ENCODE peak calls at places on chromosomes 6 and 20, in five cellular contexts. One of them, this sample, is unnamed.

GRCh38 chr20:41978875-41979274 is 360.7 kb upstream of the CHD6 start:
- DNase-seq in gastrocnemius medialis: no peak
- DNase-seq in AG04450: no peak
- DNase-seq in GM23338: no peak
- DNase-seq in neural progenitor cell: no peak
- DNase-seq in this sample: no peak

GRCh38 chr6:52603000-52603795 is 26.3 kb upstream of the TRAM2 start:
- DNase-seq in gastrocnemius medialis: no peak
- DNase-seq in neural progenitor cell: no peak
- DNase-seq in GM23338: no peak
- DNase-seq in AG04450: no peak
- DNase-seq in this sample: no peak

GRCh38 chr6:150527100-150527499 is 72.6 kb upstream of the PLEKHG1 start:
- DNase-seq in neural progenitor cell: no peak
- DNase-seq in gastrocnemius medialis: no peak
- DNase-seq in AG04450: no peak
- DNase-seq in GM23338: no peak
- DNase-seq in this sample: no peak

GRCh38 chr20:52191132-52191435 is 495 bp downstream of the ZFP64 start:
- DNase-seq in AG04450: no peak
- DNase-seq in gastrocnemius medialis: no peak
- DNase-seq in neural progenitor cell: no peak
- DNase-seq in GM23338: peak; percentile 63
- DNase-seq in this sample: no peak

GRCh38 chr6:170096191-170096802 is 194.6 kb downstream of the DLL1 start:
- DNase-seq in GM23338: no peak
- DNase-seq in neural progenitor cell: peak; percentile 44
- DNase-seq in gastrocnemius medialis: peak; percentile 7
- DNase-seq in AG04450: no peak
- DNase-seq in this sample: no peak

GRCh38 chr20:37395411-37395800 is 49.5 kb downstream of the SRC start:
- DNase-seq in GM23338: no peak
- DNase-seq in AG04450: no peak
- DNase-seq in neural progenitor cell: no peak
- DNase-seq in gastrocnemius medialis: no peak
- DNase-seq in this sample: no peak

GRCh38 chr20:38874460-38875169 is 51.6 kb upstream of the FAM83D start:
- DNase-seq in neural progenitor cell: no peak
- DNase-seq in AG04450: no peak
- DNase-seq in gastrocnemius medialis: no peak
- DNase-seq in GM23338: no peak
- DNase-seq in this sample: no peak

GRCh38 chr20:20926222-20926905 is 179.8 kb downstream of the LINC00237 start:
- DNase-seq in neural progenitor cell: peak; percentile 25
- DNase-seq in GM23338: peak; percentile 19
- DNase-seq in AG04450: no peak
- DNase-seq in gastrocnemius medialis: no peak
- DNase-seq in this sample: no peak

GRCh38 chr20:53138454-53139291 is 166.5 kb downstream of the TSHZ2 start:
- DNase-seq in neural progenitor cell: no peak
- DNase-seq in GM23338: no peak
- DNase-seq in AG04450: no peak
- DNase-seq in gastrocnemius medialis: no peak
- DNase-seq in this sample: no peak

GRCh38 chr6:92753956-92754355 is 665.4 kb downstream of the EPHA7 start:
- DNase-seq in gastrocnemius medialis: no peak
- DNase-seq in neural progenitor cell: no peak
- DNase-seq in AG04450: no peak
- DNase-seq in GM23338: no peak
- DNase-seq in this sample: no peak

GRCh38 chr6:92759195-92759594 is 660.2 kb downstream of the EPHA7 start:
- DNase-seq in neural progenitor cell: no peak
- DNase-seq in gastrocnemius medialis: no peak
- DNase-seq in GM23338: no peak
- DNase-seq in AG04450: no peak
- DNase-seq in this sample: no peak

GRCh38 chr6:92757926-92758325 is 661.4 kb downstream of the EPHA7 start:
- DNase-seq in AG04450: no peak
- DNase-seq in neural progenitor cell: no peak
- DNase-seq in gastrocnemius medialis: no peak
- DNase-seq in GM23338: no peak
- DNase-seq in this sample: no peak

GRCh38 chr6:92752114-92752513 is 667.2 kb downstream of the EPHA7 start:
- DNase-seq in GM23338: no peak
- DNase-seq in neural progenitor cell: no peak
- DNase-seq in AG04450: no peak
- DNase-seq in gastrocnemius medialis: no peak
- DNase-seq in this sample: no peak

GRCh38 chr6:92756912-92757311 is 662.4 kb downstream of the EPHA7 start:
- DNase-seq in AG04450: no peak
- DNase-seq in GM23338: no peak
- DNase-seq in gastrocnemius medialis: no peak
- DNase-seq in neural progenitor cell: no peak
- DNase-seq in this sample: no peak
- H3K4me3 ChIP-seq in AG04450: no peak overlapping the region
- H3K4me3 ChIP-seq in GM23338: no peak overlapping the region
- H3K4me3 ChIP-seq in gastrocnemius medialis: no peak overlapping the region
- H3K4me3 ChIP-seq in neural progenitor cell: no peak overlapping the region
- H3K4me3 ChIP-seq in this sample: no peak overlapping the region

DNA sequence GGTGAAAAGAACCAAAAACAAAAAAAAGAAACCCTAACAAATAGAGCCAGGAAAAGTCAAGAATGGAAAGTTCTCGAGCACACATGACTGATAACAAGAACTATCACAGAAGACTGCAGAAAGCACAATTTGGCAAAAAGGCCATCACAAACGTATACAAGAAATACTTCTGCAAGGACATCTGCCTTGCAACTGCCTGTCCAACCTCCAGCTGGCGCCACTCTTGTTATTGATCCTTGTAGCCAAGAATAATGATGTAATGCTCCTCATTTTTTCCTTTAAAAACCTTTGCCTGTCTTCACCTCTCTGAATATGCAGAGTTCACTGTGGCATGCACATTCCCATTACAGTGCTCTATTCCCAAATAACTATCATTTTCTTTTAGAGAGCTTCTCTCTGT is 87.9 kb upstream of the BMP5 start:
- DNase-seq in GM23338: peak; percentile 53
- DNase-seq in gastrocnemius medialis: no peak
- DNase-seq in AG04450: no peak
- DNase-seq in neural progenitor cell: no peak
- DNase-seq in this sample: no peak
- TF ChIP-seq CTCF in GM23338: peak; percentile 73
- TF ChIP-seq CTCF in gastrocnemius medialis: no peak
- TF ChIP-seq CTCF in AG04450: peak; percentile 35
- TF ChIP-seq CTCF in neural progenitor cell: peak; percentile 45
- TF ChIP-seq CTCF in this sample: peak; percentile 37

DNA sequence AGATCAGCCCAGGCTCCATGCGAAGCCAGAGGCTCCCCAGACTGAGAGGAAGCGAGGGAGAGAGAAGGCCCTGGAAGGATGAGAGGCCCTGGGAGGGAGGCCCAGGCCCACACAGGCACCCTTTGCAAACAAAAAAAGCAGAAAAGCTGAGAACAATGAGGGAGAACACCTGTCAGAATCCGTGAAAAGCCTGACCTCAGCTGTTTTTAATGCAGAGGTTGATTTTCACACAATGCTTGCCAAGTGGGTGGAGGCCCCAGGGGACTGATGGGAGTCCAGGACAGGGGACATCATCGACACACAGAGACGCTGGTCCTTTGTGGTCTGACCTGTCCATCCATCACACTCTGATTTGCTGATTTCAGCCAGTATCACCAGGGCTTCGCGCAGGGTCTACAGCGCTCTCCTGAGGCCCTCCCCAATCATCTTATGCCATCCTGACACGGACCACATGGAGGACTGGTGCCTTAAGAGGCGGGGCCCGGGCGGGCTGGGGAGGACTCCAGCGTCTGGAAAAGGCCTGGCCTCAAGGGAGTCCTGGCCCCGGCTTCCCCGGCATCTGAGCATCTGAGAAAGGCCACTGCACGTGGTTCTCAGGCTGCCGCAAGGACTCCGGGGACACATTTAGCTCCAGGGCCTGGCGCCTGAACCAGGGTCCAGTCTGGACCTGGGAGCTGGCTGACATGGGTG is 21.5 kb downstream of the BHLHE23 start:
- DNase-seq in gastrocnemius medialis: no peak
- DNase-seq in neural progenitor cell: no peak
- DNase-seq in GM23338: no peak
- DNase-seq in AG04450: no peak
- DNase-seq in this sample: no peak
- H3K27me3 ChIP-seq in gastrocnemius medialis: peaks cover 58% of the 10 kb centered on the region
- H3K27me3 ChIP-seq in neural progenitor cell: peaks cover 4% of the 10 kb centered on the region
- H3K27me3 ChIP-seq in GM23338: no peaks in the 10 kb centered on the region
- H3K27me3 ChIP-seq in AG04450: peaks cover 30% of the 10 kb centered on the region
- H3K27me3 ChIP-seq in this sample: peaks cover 24% of the 10 kb centered on the region

GRCh38 chr6:160931378-160932343 is 59.9 kb upstream of the MAP3K4 start:
- DNase-seq in GM23338: peak; percentile 54
- DNase-seq in AG04450: no peak
- DNase-seq in neural progenitor cell: peak; percentile 14
- DNase-seq in gastrocnemius medialis: no peak
- DNase-seq in this sample: no peak

GRCh38 chr6:160927416-160927815 is 64.2 kb upstream of the MAP3K4 start:
- DNase-seq in AG04450: no peak
- DNase-seq in GM23338: no peak
- DNase-seq in gastrocnemius medialis: no peak
- DNase-seq in neural progenitor cell: no peak
- DNase-seq in this sample: no peak

GRCh38 chr6:160933256-160933655 is 58.3 kb upstream of the MAP3K4 start:
- DNase-seq in gastrocnemius medialis: no peak
- DNase-seq in GM23338: peak; percentile 71
- DNase-seq in AG04450: no peak
- DNase-seq in neural progenitor cell: peak; percentile 57
- DNase-seq in this sample: no peak

GRCh38 chr6:160929831-160930230 is 61.7 kb upstream of the MAP3K4 start:
- DNase-seq in gastrocnemius medialis: no peak
- DNase-seq in neural progenitor cell: no peak
- DNase-seq in AG04450: no peak
- DNase-seq in GM23338: no peak
- DNase-seq in this sample: no peak

GRCh38 chr6:160930547-160931377 is 60.8 kb upstream of the MAP3K4 start:
- DNase-seq in AG04450: peak; percentile 52
- DNase-seq in neural progenitor cell: peak; percentile 89
- DNase-seq in GM23338: peak; percentile 83
- DNase-seq in gastrocnemius medialis: peak; percentile 28
- DNase-seq in this sample: peak; percentile 16
- H3K4me3 ChIP-seq in AG04450: peak overlapping the region; percentile 54
- H3K4me3 ChIP-seq in neural progenitor cell: peak overlapping the region; percentile 65
- H3K4me3 ChIP-seq in GM23338: peak overlapping the region; percentile 65
- H3K4me3 ChIP-seq in gastrocnemius medialis: peak overlapping the region; percentile 43
- H3K4me3 ChIP-seq in this sample: peak overlapping the region; percentile 42

GRCh38 chr6:89257781-89258180 is 40.6 kb upstream of the GABRR1 start:
- DNase-seq in gastrocnemius medialis: no peak
- DNase-seq in AG04450: no peak
- DNase-seq in neural progenitor cell: no peak
- DNase-seq in GM23338: no peak
- DNase-seq in this sample: no peak

GRCh38 chr6:89264296-89264695 is 47.1 kb upstream of the GABRR1 start:
- DNase-seq in neural progenitor cell: no peak
- DNase-seq in GM23338: no peak
- DNase-seq in gastrocnemius medialis: no peak
- DNase-seq in AG04450: no peak
- DNase-seq in this sample: no peak

GRCh38 chr6:89260310-89260709 is 43.2 kb upstream of the GABRR1 start:
- DNase-seq in GM23338: no peak
- DNase-seq in neural progenitor cell: no peak
- DNase-seq in AG04450: no peak
- DNase-seq in gastrocnemius medialis: no peak
- DNase-seq in this sample: no peak

GRCh38 chr6:89258912-89259311 is 41.8 kb upstream of the GABRR1 start:
- DNase-seq in AG04450: no peak
- DNase-seq in neural progenitor cell: no peak
- DNase-seq in gastrocnemius medialis: no peak
- DNase-seq in GM23338: no peak
- DNase-seq in this sample: no peak

DNA sequence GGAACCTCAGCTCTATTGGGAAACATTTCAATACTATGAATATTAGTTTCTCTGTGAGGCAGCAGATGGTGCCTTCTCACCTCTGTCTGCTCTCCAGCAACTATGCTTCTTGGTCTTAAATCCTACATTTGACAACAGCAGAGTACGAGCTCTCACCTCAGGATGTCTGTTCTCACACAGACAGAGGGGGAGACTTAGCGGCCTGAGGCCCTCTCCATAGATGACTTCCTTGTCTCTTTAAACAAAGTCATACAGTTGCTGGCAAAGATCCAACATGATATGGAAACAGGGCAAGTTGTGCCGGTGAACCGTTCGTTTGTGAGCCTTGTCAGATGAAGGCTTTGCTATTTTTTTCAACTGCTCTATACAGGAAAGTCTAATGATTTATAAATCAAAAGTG is 43.7 kb upstream of the GABRR1 start:
- DNase-seq in GM23338: no peak
- DNase-seq in AG04450: no peak
- DNase-seq in gastrocnemius medialis: no peak
- DNase-seq in neural progenitor cell: no peak
- DNase-seq in this sample: no peak
- TF ChIP-seq CTCF in GM23338: no peak
- TF ChIP-seq CTCF in AG04450: no peak
- TF ChIP-seq CTCF in gastrocnemius medialis: no peak
- TF ChIP-seq CTCF in neural progenitor cell: no peak
- TF ChIP-seq CTCF in this sample: no peak

DNA sequence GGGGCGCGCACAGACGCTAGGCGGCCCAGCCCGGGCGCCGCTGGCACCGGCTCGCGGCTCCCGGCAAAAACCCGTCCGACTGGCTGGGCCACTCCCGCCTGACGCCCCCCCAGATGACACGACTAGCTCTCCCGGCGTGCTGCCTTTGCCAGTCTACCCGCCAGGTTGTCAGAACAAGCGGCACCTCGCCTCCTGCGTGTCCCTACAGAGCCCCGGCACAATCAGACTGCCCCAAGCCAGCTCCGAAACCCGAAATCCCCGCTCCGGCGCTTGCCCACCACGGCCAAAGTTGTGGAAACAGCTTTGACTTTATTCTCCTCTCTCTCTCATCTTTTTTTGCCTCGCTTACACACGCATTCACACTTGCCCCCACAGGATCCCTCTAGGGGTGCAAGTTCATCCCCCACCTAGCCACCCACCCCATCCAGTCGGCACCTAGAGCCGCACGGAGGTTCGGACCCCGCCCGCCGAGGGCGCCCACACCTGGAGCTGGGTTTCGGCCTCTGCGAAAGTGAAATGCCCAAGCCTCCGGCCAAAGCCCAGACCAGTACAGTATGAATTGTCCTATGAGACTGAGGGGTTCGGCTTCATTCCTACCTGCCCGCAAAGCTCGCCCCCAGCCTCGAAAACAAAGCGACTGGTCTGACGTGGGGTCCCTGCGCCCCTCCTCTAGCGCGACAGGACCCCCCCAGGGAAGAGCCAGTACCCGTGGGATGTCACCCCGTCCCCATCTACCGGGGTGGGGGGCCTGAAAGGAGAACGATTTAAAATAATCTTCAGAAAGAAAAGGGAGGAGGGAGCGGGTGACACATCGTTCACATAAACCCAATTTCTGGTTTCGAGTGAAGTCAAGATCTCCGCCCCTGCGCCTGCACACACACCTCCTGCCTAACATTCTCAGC is 1.7 kb downstream of the TFAP2A start:
- DNase-seq in gastrocnemius medialis: no peak
- DNase-seq in GM23338: peak; percentile 68
- DNase-seq in neural progenitor cell: peak; percentile 14
- DNase-seq in AG04450: no peak
- DNase-seq in this sample: no peak
- H3K27me3 ChIP-seq in gastrocnemius medialis: peaks cover 99% of the 10 kb centered on the region
- H3K27me3 ChIP-seq in GM23338: peaks cover 98% of the 10 kb centered on the region
- H3K27me3 ChIP-seq in neural progenitor cell: peaks cover 100% of the 10 kb centered on the region
- H3K27me3 ChIP-seq in AG04450: peaks cover 88% of the 10 kb centered on the region
- H3K27me3 ChIP-seq in this sample: no peaks in the 10 kb centered on the region

GRCh38 chr6:35084511-35085203 is 56.5 kb downstream of the TCP11 start:
- DNase-seq in GM23338: no peak
- DNase-seq in AG04450: no peak
- DNase-seq in gastrocnemius medialis: no peak
- DNase-seq in neural progenitor cell: no peak
- DNase-seq in this sample: no peak
- H3K4me3 ChIP-seq in GM23338: no peak overlapping the region
- H3K4me3 ChIP-seq in AG04450: no peak overlapping the region
- H3K4me3 ChIP-seq in gastrocnemius medialis: no peak overlapping the region
- H3K4me3 ChIP-seq in neural progenitor cell: no peak overlapping the region
- H3K4me3 ChIP-seq in this sample: no peak overlapping the region

This sample was measured in BJ.